ENCODE peak calls at places on chromosome 7, in five cellular contexts. R is IMR-90, D is fibroblast of the aortic adventitia, M is fibroblast of mammary gland, I is neural progenitor cell. W is an unnamed sample.

GRCh38 chr7:132066776-132067175 is 509.5 kb downstream of the PLXNA4 start:
- DNase-seq in D (peak), R (peak), I (no peak), M (peak), W (peak)

GRCh38 chr7:2980406-2981102 is 63.1 kb downstream of the CARD11 start:
- DNase-seq in R (no peak), I (no peak), D (no peak), M (no peak), W (no peak)

GRCh38 chr7:151665363-151665762 is 145.7 kb upstream of the RHEB start:
- DNase-seq in M (peak), I (no peak), R (peak), D (peak), W (peak)

GRCh38 chr7:52026140-52026539 is 709.5 kb upstream of the COBL start:
- DNase-seq in R (no peak), I (no peak), M (no peak), D (no peak), W (no peak)

GRCh38 chr7:92808006-92808405 is 28.4 kb downstream of the CDK6 start:
- DNase-seq in D (no peak), R (peak), M (peak), I (no peak), W (peak)

GRCh38 chr7:51144178-51144577 is 172.4 kb downstream of the COBL start:
- DNase-seq in M (no peak), D (no peak), I (no peak), R (no peak), W (no peak)

GRCh38 chr7:20327047-20327446 is 3.7 kb upstream of the ITGB8 start:
- DNase-seq in M (peak), R (peak), D (peak), I (no peak), W (no peak)

GRCh38 chr7:17437586-17437985 is 139.1 kb downstream of the AHR start:
- DNase-seq in R (no peak), M (no peak), D (no peak), I (no peak), W (no peak)

GRCh38 chr7:54783952-54784351 is 24.9 kb upstream of the SEC61G start:
- DNase-seq in I (no peak), R (no peak), D (no peak), M (no peak), W (no peak)

GRCh38 chr7:54722502-54722901 is 36.5 kb downstream of the SEC61G start:
- DNase-seq in D (no peak), M (no peak), R (no peak), I (no peak), W (no peak)

GRCh38 chr7:157585113-157585861 is 248.5 kb downstream of the DNAJB6 start:
- DNase-seq in M (no peak), D (no peak), R (no peak), I (peak), W (no peak)

GRCh38 chr7:2800220-2800922 is 43.7 kb downstream of the GNA12 start:
- DNase-seq in D (no peak), R (no peak), I (no peak), M (no peak), W (no peak)

GRCh38 chr7:39709768-39710291 is 86.5 kb downstream of the RALA start:
- DNase-seq in M (peak), D (peak), I (peak), R (peak), W (peak)

GRCh38 chr7:24727165-24728120 is 29.8 kb downstream of the GSDME start:
- DNase-seq in I (no peak), M (peak), R (no peak), D (peak), W (no peak)

DNA sequence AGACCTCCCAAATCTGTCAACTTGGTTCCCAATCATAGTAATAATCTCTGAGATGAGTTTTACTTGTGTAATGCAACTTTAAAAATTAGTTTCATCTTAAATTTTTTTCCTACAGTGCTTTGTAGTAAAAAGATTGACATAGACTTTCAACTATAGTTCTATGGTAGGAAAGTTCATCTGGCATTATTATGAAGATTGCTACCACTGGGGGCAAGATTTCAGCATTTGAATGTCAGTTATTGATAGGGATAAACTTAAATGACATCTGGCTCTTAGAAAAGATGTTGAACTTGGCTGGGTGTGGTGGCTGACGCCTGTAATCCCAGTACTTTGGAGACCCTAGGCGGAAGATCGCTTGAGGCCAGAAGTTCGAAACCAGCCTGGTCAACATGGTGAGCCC is 1.4 kb upstream of the TRA2A start:
- DNase-seq in D (no peak), I (no peak), M (no peak), R (no peak), W (no peak)
- TF ChIP-seq CTCF in D (no peak), I (no peak), M (no peak), R (no peak), W (peak)

GRCh38 chr7:111561909-111562732 is at the start of gene IMMP2L:
- DNase-seq in I (peak), R (peak), M (peak), D (peak), W (peak)
- TF ChIP-seq CTCF in I (peak), R (peak), M (no peak), D (peak), W (peak)

GRCh38 chr7:4020086-4020485 is 662.0 kb upstream of the FOXK1 start:
- DNase-seq in I (no peak), R (no peak), D (no peak), M (no peak), W (no peak)
- TF ChIP-seq CTCF in I (no peak), R (no peak), D (no peak), M (no peak), W (no peak)

GRCh38 chr7:76074972-76075370 is 27.1 kb downstream of the MDH2 start:
- DNase-seq in I (no peak), M (peak), R (peak), D (peak), W (no peak)

GRCh38 chr7:76074306-76074971 is 26.5 kb downstream of the MDH2 start:
- DNase-seq in M (no peak), I (no peak), R (no peak), D (no peak), W (no peak)

GRCh38 chr7:76071316-76072242 is 23.7 kb downstream of the MDH2 start:
- DNase-seq in R (peak), M (peak), D (peak), I (peak), W (no peak)

GRCh38 chr7:76072243-76073148 is 24.6 kb downstream of the MDH2 start:
- DNase-seq in R (no peak), I (no peak), D (no peak), M (no peak), W (no peak)

GRCh38 chr7:76073335-76073990 is 25.6 kb downstream of the MDH2 start:
- DNase-seq in D (no peak), R (no peak), M (no peak), I (peak), W (no peak)
- TF ChIP-seq CTCF in D (no peak), R (no peak), M (no peak), I (peak), W (peak)

DNA sequence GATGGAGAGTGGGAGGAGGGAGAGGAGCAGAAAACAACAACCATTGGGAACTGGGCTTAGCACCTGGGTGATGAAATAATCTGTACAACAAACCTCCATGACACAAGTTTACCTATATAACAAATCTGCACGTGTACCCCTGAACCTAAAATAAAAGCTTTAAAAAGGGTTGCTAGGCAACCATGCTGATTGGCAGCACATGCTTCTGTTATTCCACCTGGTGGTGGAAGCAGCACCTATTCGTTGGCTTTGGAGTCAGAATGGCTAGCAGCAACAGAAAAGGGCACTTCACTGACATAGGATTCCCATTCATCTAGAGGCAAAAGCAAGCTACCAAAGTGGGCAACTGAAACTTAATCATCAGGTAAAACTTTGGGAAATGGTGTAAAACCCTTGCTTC is 57.1 kb downstream of the RELN start:
- DNase-seq in D (no peak), R (no peak), M (no peak), I (no peak), W (no peak)
- TF ChIP-seq CTCF in D (no peak), R (no peak), M (no peak), I (no peak), W (no peak)

GRCh38 chr7:32390210-32390609 is 100.0 kb downstream of the LSM5 start:
- DNase-seq in M (no peak), I (no peak), D (no peak), R (no peak), W (no peak)
- TF ChIP-seq CTCF in M (no peak), I (peak), D (no peak), R (no peak), W (no peak)